ENCODE peak calls at places on chromosomes 16 and 17, in six cellular contexts. C is GM19239; A is CD4-positive, alpha-beta T cell; D is Caki2; Z is activated T-cell treated with anti-CD3 and anti-CD28 coated beads, Interleukin-2, amount 50 U/mL, for 48 hours; X is frontal cortex. U is an unnamed sample.

GRCh38 chr17:78573955-78574354 is 3.2 kb downstream of the DNAH17 start:
- DNase-seq in D (no peak), A (no peak), X (no peak), C (no peak), Z (no peak), U (no peak)

GRCh38 chr17:11980813-11981212 is 16.5 kb downstream of the ZNF18 start:
- DNase-seq in D (no peak), A (no peak), X (no peak), Z (no peak), C (no peak), U (no peak)

GRCh38 chr17:65530985-65531507 is 30.4 kb downstream of the AXIN2 start:
- DNase-seq in Z (no peak), X (no peak), D (no peak), A (no peak), C (no peak), U (no peak)

GRCh38 chr17:79803421-79803996 is 6.6 kb upstream of the CBX8 start:
- DNase-seq in A (no peak), Z (no peak), C (no peak), X (no peak), D (no peak), U (no peak)

GRCh38 chr17:33970271-33970670 is 284.8 kb upstream of the CCL2 start:
- DNase-seq in D (no peak), Z (no peak), X (no peak), A (no peak), C (no peak), U (no peak)

GRCh38 chr16:87608400-87608985 is 6.2 kb downstream of the JPH3 start:
- DNase-seq in A (peak), X (no peak), C (peak), Z (peak), D (peak), U (no peak)

GRCh38 chr16:16062023-16062932 is 112.9 kb downstream of the ABCC1 start:
- DNase-seq in X (no peak), A (no peak), C (peak), D (no peak), Z (no peak), U (no peak)

GRCh38 chr16:67701420-67701819 is 17.7 kb downstream of the GFOD2 start:
- DNase-seq in Z (no peak), X (no peak), C (no peak), A (no peak), D (no peak), U (no peak)

GRCh38 chr16:76265434-76266045 is 11.7 kb upstream of the CNTNAP4 start:
- DNase-seq in C (peak), X (no peak), A (no peak), Z (peak), D (peak), U (no peak)

GRCh38 chr17:79737922-79738578 is 7.3 kb downstream of the ENPP7 start:
- DNase-seq in Z (no peak), D (no peak), A (no peak), C (no peak), X (no peak), U (no peak)

GRCh38 chr16:55323637-55324490 is at the start of gene IRX6:
- DNase-seq in A (no peak), X (no peak), D (peak), C (no peak), Z (no peak), U (no peak)

GRCh38 chr17:1485748-1486376 is 6.6 kb downstream of the MYO1C start:
- DNase-seq in X (peak), D (peak), A (peak), Z (peak), C (peak), U (peak)

GRCh38 chr16:86431540-86431939 is 78.8 kb upstream of the FOXF1 start:
- DNase-seq in C (no peak), X (no peak), A (no peak), D (no peak), Z (no peak), U (no peak)

GRCh38 chr17:64786337-64786736 is 124.2 kb upstream of the SMURF2 start:
- DNase-seq in A (no peak), D (no peak), Z (no peak), X (no peak), C (no peak), U (no peak)

GRCh38 chr17:72952641-72953313 is 139.7 kb downstream of the SLC39A11 start:
- DNase-seq in X (no peak), Z (no peak), A (no peak), D (no peak), C (no peak), U (no peak)

GRCh38 chr16:12906271-12906670 is 4.9 kb downstream of the SHISA9 start:
- DNase-seq in X (no peak), Z (no peak), D (no peak), C (no peak), A (no peak), U (no peak)

GRCh38 chr17:16439867-16440351 is 24.5 kb downstream of the TRPV2 start:
- DNase-seq in C (no peak), D (no peak), A (no peak), X (no peak), Z (peak), U (no peak)

GRCh38 chr16:79965718-79966117 is 365.2 kb upstream of the MAF start:
- DNase-seq in Z (no peak), A (no peak), C (no peak), D (no peak), X (no peak), U (no peak)

GRCh38 chr17:57352658-57353057 is 96.3 kb downstream of the MSI2 start:
- DNase-seq in D (peak), Z (no peak), C (no peak), X (no peak), A (no peak), U (no peak)

GRCh38 chr16:14302399-14303181 is 231.5 kb downstream of the MRTFB start:
- DNase-seq in C (peak), X (peak), A (no peak), D (no peak), Z (peak), U (peak)

GRCh38 chr16:57923841-57924240 is 47.1 kb downstream of the CNGB1 start:
- DNase-seq in X (no peak), Z (no peak), C (no peak), A (no peak), D (no peak), U (no peak)